ENCODE peak calls at places on chromosome 18, in five cellular contexts. J is H1, A is K562, Y is ovary, R is astrocyte of the spinal cord. W is an unnamed sample.

GRCh38 chr18:32057624-32058165 is 34.0 kb upstream of the RNF138 start:
- DNase-seq in R (no peak), Y (no peak), J (peak), A (no peak), W (no peak)

GRCh38 chr18:55781481-55781957 is 193.5 kb upstream of the TCF4 start:
- DNase-seq in A (peak), R (peak), Y (no peak), J (no peak), W (no peak)

GRCh38 chr18:38025433-38026038 is 459.9 kb upstream of the CELF4 start:
- DNase-seq in R (peak), Y (no peak), A (no peak), J (peak), W (no peak)

GRCh38 chr18:22469061-22469689 is 51.5 kb upstream of the CTAGE1 start:
- DNase-seq in A (no peak), J (no peak), R (peak), Y (no peak), W (no peak)

GRCh38 chr18:40413160-40413559 is 1541.9 kb upstream of the PIK3C3 start:
- DNase-seq in R (peak), J (peak), Y (no peak), A (no peak), W (no peak)

GRCh38 chr18:50009772-50010171 is 185.2 kb downstream of the MYO5B start:
- DNase-seq in Y (no peak), A (peak), R (no peak), J (peak), W (peak)

GRCh38 chr18:48831802-48832201 is 119.0 kb downstream of the SMAD7 start:
- DNase-seq in A (no peak), Y (no peak), J (no peak), R (no peak), W (no peak)

GRCh38 chr18:29311580-29311979 is 1134.7 kb upstream of the CDH2 start:
- DNase-seq in Y (no peak), R (no peak), J (no peak), A (no peak), W (no peak)

GRCh38 chr18:3304832-3305231 is 42.9 kb downstream of the MYL12B start:
- DNase-seq in J (no peak), Y (no peak), A (no peak), R (no peak), W (no peak)

GRCh38 chr18:7919565-7919964 is 352.4 kb downstream of the PTPRM start:
- DNase-seq in Y (no peak), R (no peak), A (no peak), J (no peak), W (no peak)

GRCh38 chr18:7918696-7919095 is 351.6 kb downstream of the PTPRM start:
- DNase-seq in Y (no peak), A (no peak), J (no peak), R (peak), W (no peak)

GRCh38 chr18:7914834-7915670 is 347.9 kb downstream of the PTPRM start:
- DNase-seq in Y (no peak), R (no peak), J (no peak), A (no peak), W (no peak)
- H3K4me3 ChIP-seq in Y (no peak), R (no peak), J (no peak), A (no peak), W (no peak)

DNA sequence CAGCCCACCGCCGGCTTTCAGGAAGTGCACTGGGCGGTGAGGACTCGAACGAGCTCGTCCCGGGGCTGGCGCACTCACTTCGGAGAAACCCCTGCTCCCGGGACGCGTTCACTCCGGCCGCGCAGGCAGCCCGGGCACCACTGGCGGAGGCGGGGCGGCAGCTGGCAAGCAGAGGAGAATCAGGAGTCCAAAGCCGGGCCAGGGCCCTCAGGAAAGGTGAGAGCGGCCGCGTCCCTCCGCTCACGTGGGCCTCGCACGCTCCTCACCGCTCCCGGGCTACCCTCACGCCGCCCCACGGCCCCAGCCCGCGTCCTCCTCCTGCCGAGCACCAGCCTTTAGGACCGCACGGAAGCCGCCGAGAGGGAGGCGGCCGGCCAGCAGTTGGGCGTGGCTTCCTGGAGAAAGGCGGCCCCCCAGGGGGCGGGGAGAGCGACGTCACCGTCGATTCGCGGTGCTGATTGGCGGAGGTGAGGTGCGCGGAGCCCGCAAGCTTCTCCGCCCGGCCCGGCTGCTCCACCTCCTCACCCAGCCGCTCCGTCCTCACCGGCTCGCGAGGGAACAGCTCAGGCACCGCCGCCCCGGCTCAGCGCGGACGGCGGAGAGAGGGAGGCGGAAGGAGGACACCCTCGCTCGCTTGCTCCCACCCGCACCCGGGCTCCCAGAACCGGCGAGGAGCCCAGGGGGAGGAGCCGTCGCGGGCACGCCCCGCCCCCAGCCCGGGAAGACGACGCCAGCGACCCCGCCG is at the start of gene ZCCHC2:
- DNase-seq in J (peak), R (peak), Y (peak), A (peak), W (peak)
- H3K4me3 ChIP-seq in J (peak), R (peak), Y (peak), A (peak), W (peak)

DNA sequence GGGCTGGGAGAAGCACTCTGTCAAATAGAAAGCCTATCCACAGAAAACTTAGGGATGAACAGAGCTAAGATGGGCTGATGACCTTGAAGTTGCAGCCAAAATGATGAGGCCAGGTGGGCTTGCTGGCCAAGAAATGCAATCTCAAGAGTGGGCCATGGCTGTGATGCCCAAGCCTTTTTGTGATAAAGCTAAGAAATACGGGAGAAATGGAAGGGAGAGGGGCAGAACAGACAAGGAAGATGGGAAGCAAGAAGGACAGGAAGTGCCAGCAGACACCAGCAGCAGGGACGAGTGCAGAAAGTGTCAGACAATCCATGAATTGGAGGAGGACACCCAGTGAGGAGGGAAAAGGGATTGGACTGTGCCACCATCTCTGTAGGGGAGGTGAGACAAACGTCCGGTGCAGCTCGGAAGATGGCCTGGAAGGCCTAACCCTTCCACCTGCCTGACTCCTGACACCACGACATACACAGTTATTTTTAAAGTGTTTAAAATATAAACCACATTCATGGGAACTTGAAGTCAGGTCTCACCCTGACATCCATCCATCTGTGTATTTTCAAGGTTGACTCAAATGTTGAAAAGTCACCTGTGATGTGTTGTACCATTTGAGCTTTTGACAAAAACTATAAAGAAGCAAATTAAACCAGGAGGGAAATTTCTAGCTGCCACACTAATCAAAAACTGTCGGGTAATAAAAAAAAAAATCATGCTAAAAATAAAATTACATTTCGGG is 105.5 kb downstream of the BCL2 start:
- DNase-seq in J (no peak), A (no peak), R (no peak), Y (no peak), W (no peak)
- H3K4me3 ChIP-seq in J (no peak), A (no peak), R (no peak), Y (no peak), W (no peak)

GRCh38 chr18:51190000-51190399 is 7.5 kb downstream of the MEX3C start:
- DNase-seq in Y (no peak), A (no peak), J (no peak), R (no peak), W (no peak)

GRCh38 chr18:51194604-51195003 is 2.9 kb downstream of the MEX3C start:
- DNase-seq in J (no peak), Y (no peak), R (no peak), A (no peak), W (no peak)

GRCh38 chr18:51193621-51194287 is 3.7 kb downstream of the MEX3C start:
- DNase-seq in J (no peak), R (peak), Y (no peak), A (no peak), W (no peak)

GRCh38 chr18:51191139-51191717 is 6.3 kb downstream of the MEX3C start:
- DNase-seq in Y (no peak), R (no peak), A (no peak), J (no peak), W (peak)

GRCh38 chr18:51192026-51192425 is 5.5 kb downstream of the MEX3C start:
- DNase-seq in R (no peak), J (no peak), A (no peak), Y (no peak), W (no peak)
- H3K4me3 ChIP-seq in R (no peak), J (no peak), A (no peak), Y (no peak), W (no peak)

GRCh38 chr18:79683626-79684282 is 4.2 kb downstream of the CTDP1 start:
- DNase-seq in J (no peak), Y (no peak), R (no peak), A (no peak), W (no peak)

GRCh38 chr18:79682896-79683625 is 3.5 kb downstream of the CTDP1 start:
- DNase-seq in A (no peak), Y (no peak), J (no peak), R (no peak), W (peak)

GRCh38 chr18:79681484-79682387 is 2.1 kb downstream of the CTDP1 start:
- DNase-seq in A (no peak), R (no peak), Y (no peak), J (no peak), W (peak)

GRCh38 chr18:79680891-79681339 is 1.3 kb downstream of the CTDP1 start:
- DNase-seq in R (no peak), Y (no peak), A (no peak), J (no peak), W (no peak)

DNA sequence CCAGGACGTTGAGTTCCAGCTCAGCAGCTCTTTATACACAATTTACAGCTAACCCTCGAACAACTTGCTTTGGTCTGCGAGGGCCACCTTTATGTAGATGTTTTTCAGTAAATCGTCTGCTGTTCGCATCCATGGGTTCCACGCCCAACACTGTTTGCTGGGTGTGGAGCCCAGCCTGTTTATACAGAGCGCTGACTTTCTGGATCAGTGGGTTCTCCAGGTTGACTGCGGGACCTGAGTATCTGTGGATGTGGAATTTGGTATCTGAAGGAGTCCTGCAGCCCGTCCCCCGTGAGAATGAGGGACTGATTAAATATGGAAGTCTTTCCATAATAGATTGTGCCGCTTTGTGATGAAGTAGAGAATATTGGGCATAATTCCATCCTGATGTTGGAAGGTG is 2.9 kb downstream of the CTDP1 start:
- DNase-seq in A (no peak), J (no peak), Y (no peak), R (no peak), W (no peak)
- H3K4me3 ChIP-seq in A (no peak), J (no peak), Y (no peak), R (no peak), W (no peak)

DNA sequence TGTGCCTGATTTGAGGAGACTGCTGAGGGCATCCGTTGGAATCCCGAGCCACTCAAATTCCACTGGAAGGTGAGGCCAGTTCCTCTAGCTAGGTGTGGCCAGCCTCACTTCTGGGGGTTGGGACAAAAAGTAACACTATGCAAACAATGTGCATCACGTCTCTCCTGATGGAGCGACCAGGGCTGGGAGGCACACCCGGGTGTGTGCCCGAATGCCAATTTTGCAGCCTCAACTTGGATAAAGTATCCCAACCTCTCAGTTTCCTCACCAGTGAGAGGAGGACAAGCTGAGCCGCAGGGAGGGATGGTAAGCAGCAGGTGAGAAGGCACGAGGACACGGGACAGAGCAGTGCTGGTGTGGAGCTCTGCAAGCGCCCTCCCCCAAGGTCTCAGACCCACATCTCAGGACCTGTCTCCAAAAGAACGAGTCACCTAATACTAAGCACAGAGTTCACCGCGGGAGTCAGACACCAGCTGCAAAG is 218.3 kb downstream of the HAUS1 start:
- DNase-seq in J (no peak), Y (no peak), R (no peak), A (no peak), W (no peak)
- H3K4me3 ChIP-seq in J (no peak), Y (no peak), R (no peak), A (no peak), W (no peak)

GRCh38 chr18:13799396-13799795 is 24.6 kb upstream of the MC5R start:
- DNase-seq in Y (no peak), R (no peak), J (no peak), A (no peak), W (no peak)

GRCh38 chr18:13801260-13801601 is 22.7 kb upstream of the MC5R start:
- DNase-seq in Y (no peak), A (no peak), R (no peak), J (no peak), W (no peak)

GRCh38 chr18:13797157-13797611 is 26.8 kb upstream of the MC5R start:
- DNase-seq in R (peak), Y (no peak), J (no peak), A (no peak), W (no peak)

GRCh38 chr18:13804305-13804704 is 19.6 kb upstream of the MC5R start:
- DNase-seq in J (no peak), R (no peak), A (no peak), Y (no peak), W (no peak)

GRCh38 chr18:13800505-13801259 is 23.3 kb upstream of the MC5R start:
- DNase-seq in A (peak), Y (no peak), J (peak), R (peak), W (peak)
- H3K4me3 ChIP-seq in A (no peak), Y (peak), J (peak), R (no peak), W (no peak)

DNA sequence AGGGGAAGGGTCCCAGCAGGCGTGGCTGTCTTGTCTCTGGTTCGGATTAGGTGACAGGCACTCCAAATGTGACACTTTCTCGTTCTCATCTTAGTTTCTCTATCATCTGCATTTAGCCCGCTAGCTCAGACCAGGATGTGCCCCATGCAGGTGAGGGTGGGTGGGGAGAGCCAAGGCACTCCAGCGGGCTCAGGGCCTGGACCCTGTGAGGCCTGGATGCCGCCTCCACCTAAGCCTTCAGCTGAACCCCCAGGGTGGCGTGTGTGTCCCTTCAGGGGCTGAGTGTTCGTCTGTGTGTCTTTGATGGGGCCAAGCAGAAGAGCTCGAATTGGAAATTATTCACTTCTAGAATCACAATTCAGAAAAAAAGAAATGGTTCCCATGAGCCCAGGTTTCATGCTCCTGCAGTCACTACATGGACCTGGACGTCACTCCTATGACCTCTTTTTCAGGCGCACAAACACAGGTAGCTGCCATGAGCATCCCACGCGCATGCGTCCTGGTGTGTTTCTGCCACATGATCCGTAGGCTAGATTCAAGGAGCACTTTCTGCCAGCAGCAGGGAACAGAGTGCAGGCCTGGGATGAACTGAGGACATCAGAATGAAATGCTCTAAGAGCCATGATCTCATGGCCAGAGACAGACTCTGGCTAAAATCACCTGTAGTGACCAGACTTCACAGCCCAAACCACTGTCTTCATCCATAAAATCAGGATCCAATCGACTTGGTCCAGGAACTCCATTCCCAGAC is 25.8 kb downstream of the CIDEA start:
- DNase-seq in R (no peak), J (no peak), A (no peak), Y (no peak), W (no peak)
- H3K4me3 ChIP-seq in R (no peak), J (no peak), A (no peak), Y (peak), W (no peak)

W was measured in CD4-positive, alpha-beta memory T cell.